ENCODE peak calls at places on chromosomes 16 and 17, in four cellular contexts. Z, C, W and T are unnamed samples.

GRCh38 chr16:985646-986400 is 4.3 kb downstream of the SOX8 start:
- DNase-seq in W (no peak), Z (no peak), C (no peak), T (no peak)

GRCh38 chr17:17391575-17392370 is 85.0 kb upstream of the MED9 start:
- DNase-seq in W (no peak), Z (no peak), C (peak; percentile 13), T (no peak)

GRCh38 chr17:78616946-78617345 is 39.8 kb upstream of the DNAH17 start:
- DNase-seq in Z (no peak), W (no peak), C (no peak), T (no peak)

GRCh38 chr17:29567362-29568330 is 809 bp upstream of the ABHD15 start:
- DNase-seq in C (peak; percentile 73), Z (no peak), W (peak; percentile 29), T (peak; percentile 38)

GRCh38 chr17:81707725-81708646 is 4.1 kb upstream of the SLC25A10 start:
- DNase-seq in C (no peak), Z (no peak), W (no peak), T (no peak)

GRCh38 chr17:75505640-75506039 is 9.7 kb downstream of the CASKIN2 start:
- DNase-seq in Z (no peak), W (no peak), C (no peak), T (no peak)

GRCh38 chr16:74226361-74226979 is 70.1 kb upstream of the PSMD7 start:
- DNase-seq in C (peak; percentile 35), W (no peak), Z (no peak), T (peak; percentile 32)

GRCh38 chr16:11668590-11669379 is 530 bp downstream of the SNN start:
- DNase-seq in C (peak; percentile 44), Z (no peak), W (no peak), T (no peak)

GRCh38 chr16:4433914-4434787 is 8.5 kb downstream of the DNAJA3 start:
- DNase-seq in C (no peak), Z (no peak), W (no peak), T (no peak)

GRCh38 chr16:495127-495748 is 32.3 kb upstream of the CAPN15 start:
- DNase-seq in Z (peak; percentile 2), C (peak; percentile 58), W (peak; percentile 13), T (peak; percentile 52)

GRCh38 chr16:14321542-14321941 is 250.4 kb downstream of the MRTFB start:
- DNase-seq in C (no peak), W (no peak), Z (no peak), T (no peak)

GRCh38 chr17:1498869-1499268 is 6.4 kb upstream of the MYO1C start:
- DNase-seq in Z (peak; percentile 55), C (peak; percentile 65), W (peak; percentile 77), T (peak; percentile 43)

GRCh38 chr17:41734139-41734948 is at the start of gene HAP1:
- DNase-seq in C (peak; percentile 40), W (peak; percentile 13), Z (no peak), T (peak; percentile 35)

GRCh38 chr17:7932949-7933348 is 943 bp downstream of the CNTROB start:
- DNase-seq in C (peak; percentile 83), W (peak; percentile 68), Z (no peak), T (peak; percentile 72)

GRCh38 chr17:37779554-37779953 is 34.7 kb upstream of the HNF1B start:
- DNase-seq in W (no peak), C (peak; percentile 88), Z (no peak), T (peak; percentile 74)

GRCh38 chr17:82389379-82389778 is 17.8 kb downstream of the UTS2R start:
- DNase-seq in Z (no peak), C (no peak), W (no peak), T (no peak)

GRCh38 chr16:65413861-65414260 is 292.0 kb upstream of the CDH11 start:
- DNase-seq in C (peak; percentile 23), W (no peak), Z (no peak), T (no peak)

GRCh38 chr16:2609827-2610470 is 72.1 kb downstream of the PDPK1 start:
- DNase-seq in C (no peak), Z (no peak), W (no peak), T (no peak)

GRCh38 chr17:74786411-74787097 is 10.4 kb upstream of the NAT9 start:
- DNase-seq in W (no peak), C (no peak), Z (no peak), T (no peak)

GRCh38 chr16:28181557-28181914 is 30.2 kb downstream of the XPO6 start:
- DNase-seq in C (peak; percentile 92), W (peak; percentile 93), Z (peak; percentile 91), T (peak; percentile 91)

GRCh38 chr17:13410874-13411273 is 190.9 kb downstream of the HS3ST3A1 start:
- DNase-seq in C (peak; percentile 70), W (no peak), Z (no peak), T (peak; percentile 59)

GRCh38 chr17:70621593-70621992 is 452.3 kb downstream of the KCNJ2 start:
- DNase-seq in C (peak; percentile 4), W (no peak), Z (no peak), T (peak; percentile 28)

GRCh38 chr17:9648521-9649110 is 3.3 kb downstream of the USP43 start:
- DNase-seq in W (no peak), Z (no peak), C (no peak), T (no peak)

GRCh38 chr17:9645858-9646555 is 690 bp downstream of the USP43 start:
- DNase-seq in C (peak; percentile 20), Z (no peak), W (no peak), T (no peak)

GRCh38 chr17:9647014-9647413 is 1.7 kb downstream of the USP43 start:
- DNase-seq in C (no peak), Z (no peak), W (no peak), T (no peak)

GRCh38 chr17:9644910-9645751 is at the start of gene USP43:
- DNase-seq in C (peak; percentile 31), Z (no peak), W (no peak), T (no peak)

GRCh38 chr17:9646556-9646905 is 1.2 kb downstream of the USP43 start:
- DNase-seq in Z (no peak), C (no peak), W (no peak), T (no peak)
- H3K4me3 ChIP-seq in Z (no peak overlapping the region), C (no peak overlapping the region), W (peak overlapping the region; percentile 12), T (no peak overlapping the region)

GRCh38 chr17:47852113-47852949 is 1.4 kb upstream of the SP6 start:
- DNase-seq in W (no peak), Z (no peak), C (peak; percentile 37), T (no peak)
- H3K4me3 ChIP-seq in W (no peak overlapping the region), Z (no peak overlapping the region), C (no peak overlapping the region), T (no peak overlapping the region)

GRCh38 chr17:10936931-10937330 is 99.0 kb upstream of the PIRT start:
- DNase-seq in C (no peak), W (no peak), Z (no peak), T (no peak)

GRCh38 chr17:10927712-10928111 is 89.8 kb upstream of the PIRT start:
- DNase-seq in W (no peak), Z (no peak), C (no peak), T (no peak)

GRCh38 chr17:10932938-10933337 is 95.1 kb upstream of the PIRT start:
- DNase-seq in W (no peak), C (no peak), Z (no peak), T (no peak)
- H3K4me3 ChIP-seq in W (no peak overlapping the region), C (no peak overlapping the region), Z (no peak overlapping the region), T (no peak overlapping the region)

DNA sequence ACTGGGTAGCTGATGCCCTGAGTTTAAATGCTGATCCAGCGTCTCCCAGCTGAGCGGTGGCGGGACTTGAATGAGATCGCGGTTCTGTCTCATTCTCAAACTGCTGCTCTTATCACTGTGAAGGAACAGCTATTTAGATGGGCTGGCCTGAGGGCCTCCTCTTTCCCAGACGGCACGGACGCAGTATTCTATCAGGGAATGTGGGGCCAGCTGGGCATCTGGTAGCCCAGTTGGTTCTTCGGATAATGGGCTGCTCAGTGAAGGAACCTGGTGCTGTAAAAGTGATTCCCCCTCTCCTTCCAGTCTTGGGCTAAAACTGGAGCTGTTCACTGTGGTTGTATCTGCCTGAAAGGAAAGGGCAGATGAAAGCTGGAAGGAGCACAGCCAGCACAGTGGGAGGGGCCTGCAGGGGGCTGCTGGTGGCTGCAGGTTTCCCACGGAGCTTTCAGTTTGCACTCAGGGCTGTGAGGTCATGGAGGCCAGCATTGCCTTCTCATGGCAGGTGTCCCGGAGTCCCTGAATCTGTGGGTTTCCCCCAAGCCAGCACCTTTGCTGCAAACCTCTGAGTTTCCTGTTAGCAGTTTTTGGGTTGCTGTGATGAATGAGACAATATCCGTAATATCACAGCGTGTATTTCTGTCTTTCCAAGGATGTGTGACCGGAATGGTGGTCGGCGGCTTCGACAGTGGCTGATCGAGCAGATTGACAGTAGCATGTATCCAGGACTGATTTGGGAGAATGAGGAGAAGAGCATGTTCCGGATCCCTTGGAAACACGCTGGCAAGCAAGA is 3.6 kb downstream of the IRF8 start:
- DNase-seq in Z (no peak), W (no peak), C (no peak), T (no peak)
- H3K4me3 ChIP-seq in Z (no peak overlapping the region), W (no peak overlapping the region), C (no peak overlapping the region), T (no peak overlapping the region)